ENCODE peak calls at places on chromosomes 13 and 19, in six cellular contexts. K, W, E, V, O and I are unnamed samples.

GRCh38 chr19:36106991-36107390 is 4.0 kb upstream of the OVOL3 start:
- DNase-seq in W (no peak), O (no peak), K (no peak), E (no peak), V (no peak), I (no peak)

GRCh38 chr13:39397221-39397620 is 205.8 kb downstream of the LHFPL6 start:
- DNase-seq in O (no peak), W (no peak), K (no peak), E (no peak), V (no peak), I (no peak)

GRCh38 chr13:21475115-21475514 is 16.0 kb upstream of the ZDHHC20 start:
- DNase-seq in O (no peak), E (no peak), W (no peak), K (no peak), V (no peak), I (no peak)

GRCh38 chr13:26499209-26499601 is 58.3 kb upstream of the WASF3 start:
- DNase-seq in O (no peak), E (no peak), V (no peak), W (no peak), K (no peak), I (no peak)

GRCh38 chr19:20371911-20372310 is 193.7 kb downstream of the ZNF737 start:
- DNase-seq in K (no peak), E (no peak), W (no peak), O (no peak), V (no peak), I (no peak)

GRCh38 chr19:10766681-10767201 is 48.9 kb downstream of the DNM2 start:
- DNase-seq in V (no peak), O (no peak), E (no peak), K (peak), W (peak), I (no peak)

GRCh38 chr19:15640904-15641597 is 354 bp downstream of the CYP4F3 start:
- DNase-seq in K (no peak), O (no peak), E (no peak), V (no peak), W (no peak), I (no peak)

GRCh38 chr19:45872095-45872919 is 8.2 kb downstream of the FOXA3 start:
- DNase-seq in W (no peak), O (no peak), E (no peak), V (no peak), K (no peak), I (no peak)

GRCh38 chr13:21568854-21569253 is 35.1 kb downstream of the MICU2 start:
- DNase-seq in W (no peak), E (no peak), O (no peak), K (no peak), V (no peak), I (no peak)

GRCh38 chr13:76878043-76878442 is 8.2 kb downstream of the KCTD12 start:
- DNase-seq in V (no peak), O (no peak), E (no peak), K (no peak), W (no peak), I (no peak)

GRCh38 chr19:55086730-55087541 is 11.3 kb downstream of the EPS8L1 start:
- DNase-seq in W (peak), K (peak), E (peak), O (peak), V (peak), I (peak)

GRCh38 chr13:28423010-28423409 is 71.9 kb downstream of the FLT1 start:
- DNase-seq in V (no peak), W (no peak), K (peak), O (no peak), E (no peak), I (peak)

GRCh38 chr19:2717638-2718541 is 3.3 kb downstream of the DIRAS1 start:
- DNase-seq in E (no peak), K (no peak), W (no peak), O (no peak), V (no peak), I (no peak)

GRCh38 chr13:110133425-110134235 is 173.3 kb downstream of the COL4A1 start:
- DNase-seq in V (no peak), W (no peak), O (no peak), E (no peak), K (no peak), I (no peak)

GRCh38 chr19:40365613-40366401 is 17.3 kb downstream of the PLD3 start:
- DNase-seq in O (no peak), E (peak), K (peak), W (peak), V (peak), I (peak)

GRCh38 chr13:112968380-112968909 is 569 bp upstream of the MCF2L start:
- DNase-seq in W (no peak), K (no peak), O (no peak), V (no peak), E (no peak), I (peak)

GRCh38 chr13:51585696-51586095 is 1.4 kb downstream of the WDFY2 start:
- DNase-seq in V (no peak), W (peak), E (no peak), O (no peak), K (no peak), I (no peak)

GRCh38 chr19:50646074-50646807 is 3.0 kb upstream of the C19orf81 start:
- DNase-seq in V (no peak), E (no peak), O (no peak), K (no peak), W (peak), I (no peak)

GRCh38 chr19:10998045-10998533 is 37.3 kb downstream of the SMARCA4 start:
- DNase-seq in K (no peak), V (no peak), O (no peak), W (no peak), E (no peak), I (peak)

GRCh38 chr13:27171244-27171829 is at the start of gene USP12:
- DNase-seq in V (no peak), O (peak), W (peak), K (no peak), E (no peak), I (no peak)

GRCh38 chr19:29685326-29685725 is 20.1 kb downstream of the PLEKHF1 start:
- DNase-seq in W (no peak), O (no peak), E (no peak), V (no peak), K (no peak), I (peak)

GRCh38 chr13:59144700-59145099 is 1019.0 kb downstream of the DIAPH3 start:
- DNase-seq in E (no peak), K (no peak), V (no peak), O (no peak), W (no peak), I (no peak)

GRCh38 chr19:16898306-16899015 is 9.7 kb downstream of the F2RL3 start:
- DNase-seq in O (no peak), W (no peak), V (no peak), K (no peak), E (no peak), I (no peak)

GRCh38 chr13:19382111-19382510 is 179.2 kb downstream of the TPTE2 start:
- DNase-seq in K (no peak), W (no peak), O (no peak), V (no peak), E (no peak), I (no peak)

GRCh38 chr13:112061367-112062046 is 5.4 kb upstream of the SOX1 start:
- DNase-seq in K (no peak), W (no peak), V (no peak), O (no peak), E (no peak), I (no peak)